ENCODE peak calls at places on chromosomes 13 and 19, in four cellular contexts. B is natural killer cell, A is heart left ventricle, Q is astrocyte. O is an unnamed sample.

GRCh38 chr19:34838753-34839431 is 65.9 kb upstream of the ZNF599 start:
- DNase-seq in B (no peak), A (no peak), Q (no peak), O (peak; percentile 82)

GRCh38 chr19:29966594-29967249 is 24.7 kb downstream of the URI1 start:
- DNase-seq in B (no peak), A (no peak), Q (peak; percentile 6), O (no peak)

GRCh38 chr19:7371001-7371400 is 22.3 kb downstream of the ARHGEF18 start:
- DNase-seq in B (no peak), A (no peak), Q (no peak), O (no peak)

GRCh38 chr13:45500492-45501174 is 35.9 kb downstream of the COG3 start:
- DNase-seq in B (no peak), A (no peak), Q (peak; percentile 96), O (no peak)

GRCh38 chr13:99308481-99309087 is 1.4 kb upstream of the GPR183 start:
- DNase-seq in B (no peak), A (no peak), Q (peak; percentile 78), O (no peak)

GRCh38 chr13:110108348-110109139 is 198.4 kb downstream of the COL4A1 start:
- DNase-seq in B (no peak), A (peak; percentile 78), Q (peak; percentile 78), O (no peak)

GRCh38 chr19:45169602-45170001 is 8.4 kb downstream of the TRAPPC6A start:
- DNase-seq in B (no peak), A (no peak), Q (no peak), O (no peak)

GRCh38 chr13:66675620-66676019 is 554.5 kb downstream of the PCDH9 start:
- DNase-seq in B (no peak), A (no peak), Q (peak; percentile 35), O (no peak)

GRCh38 chr13:35996360-35996759 is 134.8 kb downstream of the DCLK1 start:
- DNase-seq in B (no peak), A (no peak), Q (no peak), O (no peak)

GRCh38 chr13:20306039-20306438 is 73.9 kb upstream of the GJB6 start:
- DNase-seq in B (no peak), A (no peak), Q (no peak), O (no peak)

GRCh38 chr19:32599736-32600157 is 18.8 kb downstream of the PDCD5 start:
- DNase-seq in B (no peak), A (no peak), Q (peak; percentile 44), O (no peak)

GRCh38 chr19:13917888-13918406 is 11.9 kb downstream of the CC2D1A start:
- DNase-seq in B (no peak), A (peak; percentile 41), Q (no peak), O (no peak)

GRCh38 chr19:39524495-39524894 is 8.2 kb downstream of the EID2B start:
- DNase-seq in B (no peak), A (no peak), Q (no peak), O (no peak)

GRCh38 chr13:68509734-68510621 is 1279.8 kb upstream of the PCDH9 start:
- DNase-seq in B (no peak), A (no peak), Q (no peak), O (no peak)

GRCh38 chr19:16372065-16372915 is 47.7 kb downstream of the KLF2 start:
- DNase-seq in B (no peak), A (no peak), Q (no peak), O (peak; percentile 47)

GRCh38 chr13:50126378-50127016 is 111.3 kb downstream of the KCNRG start:
- DNase-seq in B (no peak), A (no peak), Q (no peak), O (peak; percentile 55)

GRCh38 chr19:56149656-56150038 is 8.6 kb downstream of the ZNF444 start:
- DNase-seq in B (no peak), A (no peak), Q (no peak), O (no peak)

GRCh38 chr19:55146078-55146647 is 2.8 kb downstream of the TNNT1 start:
- DNase-seq in B (no peak), A (peak; percentile 28), Q (no peak), O (no peak)

GRCh38 chr19:47447470-47448359 is 24.0 kb downstream of the SLC8A2 start:
- DNase-seq in B (peak; percentile 45), A (no peak), Q (no peak), O (peak; percentile 69)

GRCh38 chr19:11551603-11552235 is 7.3 kb downstream of the ELOF1 start:
- DNase-seq in B (no peak), A (no peak), Q (no peak), O (no peak)

GRCh38 chr13:29497137-29497654 is 98.3 kb downstream of the SLC7A1 start:
- DNase-seq in B (no peak), A (peak; percentile 80), Q (peak; percentile 61), O (no peak)

GRCh38 chr19:36685835-36686234 is 1.6 kb upstream of the ZNF567 start:
- DNase-seq in B (no peak), A (no peak), Q (no peak), O (no peak)

GRCh38 chr13:49023441-49023840 is 47.7 kb downstream of the FNDC3A start:
- DNase-seq in B (no peak), A (no peak), Q (peak; percentile 81), O (no peak)

GRCh38 chr13:24199016-24199415 is 38.5 kb downstream of the SPATA13 start:
- DNase-seq in B (no peak), A (no peak), Q (no peak), O (no peak)

GRCh38 chr13:69077267-69077666 is 1030.4 kb upstream of the ATXN8OS start:
- DNase-seq in B (no peak), A (no peak), Q (no peak), O (no peak)

GRCh38 chr13:113828282-113828825 is 35.5 kb downstream of the GAS6 start:
- DNase-seq in B (no peak), A (no peak), Q (no peak), O (no peak)

GRCh38 chr13:94112731-94113130 is 366.8 kb downstream of the DCT start:
- DNase-seq in B (no peak), A (no peak), Q (no peak), O (no peak)

GRCh38 chr13:94115054-94115453 is 364.4 kb downstream of the DCT start:
- DNase-seq in B (no peak), A (no peak), Q (no peak), O (no peak)

GRCh38 chr13:94114166-94114565 is 365.3 kb downstream of the DCT start:
- DNase-seq in B (no peak), A (no peak), Q (no peak), O (no peak)

GRCh38 chr13:94110011-94110410 is 369.5 kb downstream of the DCT start:
- DNase-seq in B (no peak), A (no peak), Q (no peak), O (no peak)

DNA sequence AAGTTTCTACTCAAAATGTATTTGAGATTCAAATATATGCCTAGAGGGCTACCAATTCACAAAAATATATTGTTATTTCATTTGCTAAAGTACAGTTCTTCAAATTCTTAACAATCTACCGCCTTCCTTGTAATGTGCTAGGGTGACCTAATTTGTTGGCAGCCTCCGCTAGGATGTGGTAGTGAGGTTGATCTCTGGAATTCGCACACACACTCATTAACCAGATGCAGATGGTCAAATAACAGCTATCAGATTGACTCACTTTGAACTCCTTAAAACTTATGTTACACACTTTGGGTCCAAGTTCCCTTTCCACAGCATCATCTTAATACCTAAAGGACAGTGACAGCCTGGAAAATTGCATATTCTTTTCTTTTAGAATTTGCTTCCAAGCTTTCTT is 367.3 kb downstream of the DCT start:
- DNase-seq in B (no peak), A (no peak), Q (peak; percentile 98), O (no peak)
- TF ChIP-seq CTCF in B (no peak), A (no peak), Q (no peak), O (peak; percentile 21)

DNA sequence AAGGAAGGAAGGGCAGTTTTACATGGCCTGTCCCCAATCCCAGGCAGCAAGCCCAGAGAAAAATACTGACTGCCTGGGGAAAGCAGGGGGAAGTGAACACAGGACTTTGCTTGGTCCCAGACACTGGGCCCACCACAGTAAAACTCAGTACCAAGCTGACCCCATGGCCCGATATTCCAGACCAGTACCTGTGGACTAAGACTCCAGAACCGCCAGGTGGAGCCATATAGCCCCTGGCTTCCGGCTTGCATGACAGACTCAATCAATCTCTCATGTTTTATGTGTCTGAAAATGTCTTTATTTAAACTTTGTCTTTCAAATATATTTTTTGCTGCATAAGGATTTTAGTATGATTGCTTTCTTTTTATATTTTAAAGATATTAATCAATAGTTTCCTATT is 767.9 kb upstream of the SLITRK6 start:
- DNase-seq in B (no peak), A (no peak), Q (no peak), O (no peak)
- TF ChIP-seq CTCF in B (no peak), A (no peak), Q (no peak), O (no peak)

DNA sequence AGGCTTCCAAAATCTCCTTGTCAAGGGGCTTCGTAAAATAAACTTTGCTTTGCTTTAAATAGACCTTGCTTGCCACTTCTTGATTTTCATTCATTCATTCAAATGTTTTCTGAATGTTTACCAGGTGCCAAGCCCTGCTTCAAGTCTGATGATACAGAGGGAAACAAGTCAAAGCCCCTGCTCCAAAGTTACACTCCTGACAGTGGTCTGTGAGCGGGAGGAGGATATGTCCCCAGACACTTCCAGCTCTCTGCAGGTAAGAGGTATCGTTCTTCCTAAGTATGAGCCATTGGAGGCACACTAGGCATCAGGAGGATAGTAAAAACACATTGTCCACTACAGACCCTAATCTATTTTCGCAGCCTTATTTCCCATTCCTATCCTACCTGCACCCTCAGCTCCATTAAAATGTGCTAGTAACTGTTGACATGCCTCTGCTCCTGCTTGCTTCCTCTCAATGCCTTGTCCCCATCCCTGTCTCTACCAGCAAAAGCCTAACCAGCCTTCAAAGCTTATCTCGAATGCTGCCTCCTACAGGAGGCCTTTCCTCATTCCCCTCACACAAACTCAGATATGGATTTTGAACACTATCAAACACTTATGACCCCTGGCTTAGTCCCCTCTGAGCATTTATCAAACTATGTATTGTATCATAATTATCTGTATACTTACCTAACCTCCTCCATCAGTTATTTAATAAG is 6.2 kb upstream of the WBP4 start:
- DNase-seq in B (no peak), A (no peak), Q (no peak), O (no peak)
- TF ChIP-seq CTCF in B (no peak), A (peak; percentile 25), Q (peak; percentile 21), O (no peak)

DNA sequence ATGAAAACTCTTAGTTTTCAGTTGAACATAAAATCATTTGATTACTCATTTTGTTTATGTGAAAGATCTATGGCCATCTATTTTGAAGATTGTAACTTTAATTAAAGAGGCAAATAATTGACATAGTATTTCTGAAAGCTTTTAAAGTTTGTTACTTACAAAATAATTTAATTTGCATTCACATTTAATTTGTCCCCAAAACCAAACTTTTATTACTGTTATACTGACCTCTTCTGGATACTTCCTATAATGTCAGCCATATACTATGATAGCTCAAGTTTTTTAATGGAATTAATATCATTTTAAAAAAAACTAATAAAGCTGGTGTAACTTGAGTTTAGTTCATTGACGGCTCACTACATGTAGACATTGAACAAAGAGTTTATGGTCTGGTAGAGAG is 4.9 kb upstream of the SGCG start:
- DNase-seq in B (no peak), A (no peak), Q (no peak), O (no peak)
- TF ChIP-seq CTCF in B (no peak), A (peak; percentile 27), Q (peak; percentile 28), O (no peak)